ENCODE peak calls at places on chromosomes 7 and 10, in four cellular contexts. H, Q, P and S are unnamed samples.

GRCh38 chr10:60207894-60208293 is 181.8 kb downstream of the ANK3 start:
- DNase-seq in Q (no peak), H (no peak), P (no peak), S (no peak)

GRCh38 chr10:92146072-92146471 is 144.8 kb downstream of the CPEB3 start:
- DNase-seq in H (no peak), P (no peak), Q (no peak), S (no peak)

GRCh38 chr7:130966246-130967009 is 232.4 kb upstream of the KLF14 start:
- DNase-seq in H (peak), Q (no peak), P (no peak), S (no peak)

GRCh38 chr10:69043931-69044531 is 43.9 kb upstream of the SRGN start:
- DNase-seq in H (no peak), Q (no peak), P (no peak), S (no peak)

GRCh38 chr10:27413831-27414348 is 90.2 kb upstream of the RAB18 start:
- DNase-seq in H (no peak), Q (no peak), P (no peak), S (no peak)

GRCh38 chr7:51067757-51068156 is 248.9 kb downstream of the COBL start:
- DNase-seq in H (peak), P (peak), Q (peak), S (peak)

GRCh38 chr7:99631311-99632109 is 14.8 kb downstream of the ZSCAN25 start:
- DNase-seq in P (peak), H (peak), Q (no peak), S (peak)

GRCh38 chr10:131784363-131785120 is 116.3 kb upstream of the PPP2R2D start:
- DNase-seq in P (no peak), Q (no peak), H (no peak), S (no peak)

GRCh38 chr7:99409192-99409572 is 413 bp downstream of the BUD31 start:
- DNase-seq in H (peak), Q (no peak), P (no peak), S (no peak)

GRCh38 chr10:6473430-6473829 is 106.6 kb downstream of the PRKCQ start:
- DNase-seq in P (peak), Q (no peak), H (no peak), S (no peak)

GRCh38 chr7:22420973-22421635 is 64.2 kb upstream of the RAPGEF5 start:
- DNase-seq in Q (no peak), P (no peak), H (no peak), S (no peak)

GRCh38 chr10:1962025-1962424 is 224.7 kb upstream of the ADARB2 start:
- DNase-seq in Q (no peak), P (no peak), H (no peak), S (peak)

GRCh38 chr7:128039487-128040099 is 8.4 kb upstream of the LRRC4 start:
- DNase-seq in P (no peak), H (no peak), Q (no peak), S (no peak)

GRCh38 chr7:156151082-156151481 is 338.8 kb upstream of the SHH start:
- DNase-seq in Q (no peak), P (no peak), H (no peak), S (peak)

GRCh38 chr10:72460271-72460670 is 105.6 kb upstream of the DNAJB12 start:
- DNase-seq in P (no peak), Q (no peak), H (no peak), S (no peak)

GRCh38 chr10:123097039-123097438 is 38.7 kb upstream of the HMX3 start:
- DNase-seq in P (peak), Q (no peak), H (no peak), S (no peak)

GRCh38 chr7:1454471-1455065 is 4.7 kb downstream of the MICALL2 start:
- DNase-seq in P (no peak), H (no peak), Q (no peak), S (no peak)

GRCh38 chr7:104267701-104268368 is 60.0 kb upstream of the ORC5 start:
- DNase-seq in Q (no peak), H (peak), P (no peak), S (no peak)

GRCh38 chr7:5595545-5596045 is 172.0 kb upstream of the TNRC18 start:
- DNase-seq in H (peak), Q (no peak), P (peak), S (no peak)

GRCh38 chr10:131899695-131900349 is 986 bp upstream of the PPP2R2D start:
- DNase-seq in P (no peak), H (no peak), Q (no peak), S (peak)

GRCh38 chr10:112314822-112315474 is 31.7 kb downstream of the TECTB start:
- DNase-seq in Q (peak), P (peak), H (peak), S (peak)

GRCh38 chr10:132422931-132423813 is 26.2 kb downstream of the PWWP2B start:
- DNase-seq in P (no peak), H (no peak), Q (no peak), S (no peak)

GRCh38 chr10:16987976-16988610 is 141.5 kb downstream of the CUBN start:
- DNase-seq in P (no peak), Q (no peak), H (peak), S (no peak)

GRCh38 chr7:15016726-15017125 is 114.2 kb upstream of the DGKB start:
- DNase-seq in Q (no peak), H (peak), P (no peak), S (no peak)

GRCh38 chr10:30500963-30501504 is 67.0 kb downstream of the MAP3K8 start:
- DNase-seq in P (no peak), H (no peak), Q (no peak), S (no peak)

GRCh38 chr7:52917982-52918578 is 117.4 kb upstream of the POM121L12 start:
- DNase-seq in H (peak), Q (no peak), P (peak), S (peak)

GRCh38 chr7:106535234-106536026 is 125.5 kb downstream of the CCDC71L start:
- DNase-seq in H (peak), P (no peak), Q (no peak), S (no peak)

GRCh38 chr7:46881507-46882127 is 700.3 kb downstream of the TNS3 start:
- DNase-seq in Q (no peak), P (no peak), H (no peak), S (peak)

GRCh38 chr7:145812218-145812617 is 304.4 kb upstream of the CNTNAP2 start:
- DNase-seq in P (no peak), H (no peak), Q (no peak), S (no peak)

GRCh38 chr10:13990918-13991317 is 339.8 kb downstream of the FRMD4A start:
- DNase-seq in Q (no peak), H (peak), P (no peak), S (no peak)

GRCh38 chr7:91264924-91265681 is 870 bp downstream of the FZD1 start:
- DNase-seq in P (no peak), Q (no peak), H (peak), S (peak)
- H3K4me2 ChIP-seq in P (peak), Q (peak), H (peak), S (peak)

DNA sequence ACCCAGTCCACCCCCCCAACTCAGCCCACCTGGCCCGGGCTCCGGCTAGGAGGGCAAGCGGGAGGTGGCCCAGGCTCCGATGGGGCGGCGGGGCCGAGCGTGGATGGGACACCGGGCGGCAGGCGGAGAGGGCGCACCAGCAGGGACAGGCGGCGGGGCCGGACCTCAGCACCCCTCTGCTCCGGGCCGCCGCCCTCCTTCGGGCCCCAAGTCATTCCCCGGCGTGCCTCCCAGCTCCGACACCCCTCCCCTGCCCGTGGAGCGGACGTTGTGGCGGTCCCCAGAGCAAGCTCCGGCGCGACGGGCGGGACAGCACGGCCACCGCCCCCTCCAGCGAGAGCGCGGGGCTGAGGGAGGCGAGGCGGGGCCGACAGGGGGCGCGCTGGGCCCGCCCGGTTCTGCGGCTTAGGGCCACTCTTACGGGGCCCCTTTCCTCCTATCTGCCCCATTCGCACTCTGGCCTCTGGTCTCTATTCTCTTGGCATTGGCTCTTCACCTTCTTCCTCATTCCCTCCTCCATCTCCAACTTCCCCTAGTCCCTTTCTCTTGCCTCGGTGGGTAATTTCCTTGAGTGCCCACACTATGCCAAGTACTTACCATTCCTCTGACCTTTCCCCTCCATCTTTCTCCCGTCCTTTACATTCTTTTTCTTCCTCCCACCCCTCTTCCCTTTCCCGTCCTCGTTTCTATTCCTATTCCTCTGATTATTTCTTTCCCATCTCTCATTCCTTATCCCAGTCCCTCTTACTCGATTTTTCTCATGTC is 710 bp upstream of the GBX1 start:
- DNase-seq in Q (peak), P (peak), H (peak), S (peak)
- H3K4me3 ChIP-seq in Q (no peak), P (peak), H (peak), S (peak)

GRCh38 chr10:51983481-51983880 is 284.1 kb upstream of the CSTF2T start:
- DNase-seq in Q (no peak), P (no peak), H (no peak), S (no peak)
- H3K4me2 ChIP-seq in Q (no peak), P (no peak), H (no peak), S (no peak)

GRCh38 chr10:101223274-101224059 is 5.8 kb downstream of the LBX1 start:
- DNase-seq in P (no peak), Q (no peak), H (peak), S (peak)
- H3K4me3 ChIP-seq in P (no peak), Q (no peak), H (no peak), S (no peak)

DNA sequence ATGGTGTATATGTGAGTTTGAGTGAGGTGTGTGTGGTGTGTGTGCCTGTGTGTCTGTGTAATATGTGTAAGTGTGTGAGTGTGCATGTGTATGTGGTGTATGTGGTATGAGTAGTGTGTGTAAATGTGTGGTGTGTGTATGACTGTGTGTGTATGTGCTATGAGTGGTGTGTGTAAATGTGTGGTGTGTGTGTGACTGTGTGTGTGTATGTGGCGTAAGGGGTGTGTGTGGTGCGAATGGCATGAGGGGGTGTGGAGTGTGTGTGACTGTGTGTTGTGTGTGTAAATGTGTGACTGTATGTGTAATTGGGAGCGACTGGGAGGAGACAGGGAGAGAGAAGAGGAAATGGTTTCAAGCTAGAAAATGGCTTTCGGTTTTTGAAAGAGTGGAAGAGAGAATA is 23.6 kb upstream of the GATAD1 start:
- DNase-seq in Q (no peak), P (no peak), H (no peak), S (no peak)
- H3K4me2 ChIP-seq in Q (no peak), P (peak), H (no peak), S (no peak)

GRCh38 chr10:103555712-103556111 is 62.2 kb downstream of the NEURL1 start:
- DNase-seq in H (no peak), Q (no peak), P (no peak), S (no peak)
- H3K4me3 ChIP-seq in H (peak), Q (peak), P (no peak), S (peak)

GRCh38 chr10:12699258-12699700 is 302.2 kb downstream of the CCDC3 start:
- DNase-seq in Q (no peak), H (peak), P (no peak), S (no peak)

GRCh38 chr10:12697741-12698140 is 303.8 kb downstream of the CCDC3 start:
- DNase-seq in Q (no peak), H (no peak), P (no peak), S (no peak)

GRCh38 chr10:12701696-12702095 is 299.8 kb downstream of the CCDC3 start:
- DNase-seq in Q (no peak), P (no peak), H (no peak), S (no peak)

GRCh38 chr10:12700557-12700874 is 301.0 kb downstream of the CCDC3 start:
- DNase-seq in P (no peak), H (no peak), Q (no peak), S (no peak)

DNA sequence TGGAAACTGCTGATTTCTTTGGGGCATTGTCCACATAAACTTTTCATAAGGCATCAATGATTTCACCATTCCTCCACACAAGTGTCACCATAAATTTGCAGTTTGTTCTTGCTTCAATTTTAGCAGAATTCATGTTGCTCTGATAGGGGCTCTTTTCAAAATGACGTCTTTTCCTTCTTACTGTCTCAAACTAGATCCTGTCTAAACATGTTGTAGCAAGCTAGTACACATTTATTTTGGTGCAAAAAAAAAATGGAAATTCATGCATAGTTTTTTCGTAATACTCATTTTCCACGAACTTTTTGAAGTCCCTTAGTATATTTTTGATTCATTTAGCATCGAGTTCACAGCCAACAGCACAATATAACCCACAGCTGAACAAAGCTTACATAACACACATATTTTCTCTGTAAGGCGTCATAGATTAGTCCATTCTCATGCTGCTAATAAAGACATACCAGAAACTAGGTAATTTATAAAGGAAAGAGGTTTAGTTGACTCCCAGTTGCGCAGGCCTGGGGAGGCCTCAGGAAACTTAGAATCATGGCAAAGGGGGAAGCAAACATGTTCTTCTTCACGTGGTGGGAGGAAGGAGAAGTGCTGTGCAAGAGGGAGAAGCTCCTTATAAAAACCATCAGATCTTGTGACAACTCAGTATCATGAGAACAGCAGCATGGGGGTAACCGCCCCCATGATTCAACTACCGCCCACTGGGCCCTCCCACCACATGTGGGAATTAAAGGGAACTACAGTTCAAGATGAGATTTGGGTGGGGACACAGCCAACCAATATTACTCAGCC is 301.6 kb downstream of the CCDC3 start:
- DNase-seq in H (peak), Q (no peak), P (no peak), S (no peak)
- H3K4me2 ChIP-seq in H (no peak), Q (no peak), P (no peak), S (no peak)

GRCh38 chr10:28459453-28460144 is 73.3 kb upstream of the WAC start:
- DNase-seq in H (no peak), P (no peak), Q (peak), S (peak)
- H3K4me3 ChIP-seq in H (no peak), P (no peak), Q (no peak), S (peak)

GRCh38 chr10:78277734-78278404 is 244.2 kb downstream of the RPS24 start:
- DNase-seq in Q (no peak), P (no peak), H (peak), S (no peak)
- H3K4me2 ChIP-seq in Q (no peak), P (no peak), H (no peak), S (no peak)

DNA sequence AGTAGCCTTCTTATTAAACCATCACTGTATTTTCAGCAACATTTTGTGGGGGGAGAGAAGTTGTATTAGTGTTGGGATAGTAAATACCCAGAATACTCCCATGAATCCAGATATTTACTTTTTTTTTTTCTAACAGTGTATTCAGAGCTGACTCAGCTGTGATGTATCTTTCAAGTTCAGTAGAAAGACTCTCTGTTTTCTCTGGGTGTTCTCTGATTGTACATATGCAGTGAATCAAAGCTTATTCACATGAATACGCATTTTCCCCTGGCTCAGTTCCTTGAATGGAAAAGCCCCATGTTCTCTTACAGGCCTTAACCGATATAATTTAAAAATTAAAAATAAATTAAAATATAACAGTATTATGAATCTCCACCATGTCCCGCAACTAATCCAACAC is 1.3 kb downstream of the TFPI2 start:
- DNase-seq in H (peak), P (no peak), Q (no peak), S (no peak)
- H3K4me3 ChIP-seq in H (peak), P (no peak), Q (peak), S (no peak)